ENCODE peak calls at places on chromosomes 3 and 15, in five cellular contexts. K, J, Q, C and D are unnamed samples.

GRCh38 chr15:63372018-63372705 is 9.5 kb downstream of the CA12 start:
- DNase-seq in K (peak), J (peak), Q (no peak), C (peak), D (peak)

GRCh38 chr3:144708437-144708836 is 736.8 kb downstream of the DIPK2A start:
- DNase-seq in K (no peak), J (no peak), Q (no peak), C (no peak), D (no peak)

GRCh38 chr3:16183601-16184270 is 9.3 kb downstream of the GALNT15 start:
- DNase-seq in K (no peak), J (peak), Q (no peak), C (peak), D (peak)

GRCh38 chr3:52281980-52282801 is 3.7 kb upstream of the WDR82 start:
- DNase-seq in K (no peak), J (no peak), Q (peak), C (no peak), D (no peak)

GRCh38 chr3:10116138-10116460 is 624 bp downstream of the BRK1 start:
- DNase-seq in K (no peak), J (no peak), Q (no peak), C (no peak), D (peak)

GRCh38 chr3:13206799-13207577 is 133.8 kb upstream of the IQSEC1 start:
- DNase-seq in K (peak), J (no peak), Q (no peak), C (no peak), D (no peak)

GRCh38 chr15:32852771-32853170 is 135.0 kb downstream of the GREM1 start:
- DNase-seq in K (no peak), J (no peak), Q (no peak), C (no peak), D (no peak)

GRCh38 chr3:112811150-112811884 is 35.3 kb downstream of the CD200R1L start:
- DNase-seq in K (no peak), J (peak), Q (no peak), C (peak), D (peak)

GRCh38 chr3:47250309-47251060 is 32.1 kb downstream of the KIF9 start:
- DNase-seq in K (peak), J (no peak), Q (no peak), C (no peak), D (peak)

GRCh38 chr3:152738656-152739055 is 96.3 kb upstream of the P2RY1 start:
- DNase-seq in K (no peak), J (no peak), Q (no peak), C (no peak), D (no peak)

GRCh38 chr3:13888576-13888975 is 8.7 kb upstream of the WNT7A start:
- DNase-seq in K (peak), J (no peak), Q (no peak), C (no peak), D (no peak)